ENCODE peak calls at places on chromosomes 11 and 22, in nine cellular contexts. K, S, H, R, E, G, O, B and W are unnamed samples. For H3K9me3, the result is how much of the 10 kb centered on the place peaks cover.

GRCh38 chr11:121687961-121688566 is 235.3 kb upstream of the SORL1-AS1 start:
- DNase-seq in R (peak), B (no peak), G (no peak), K (no peak), S (no peak), O (no peak), E (peak), H (no peak), W (peak)

GRCh38 chr22:41998361-41999261 is at the start of gene WBP2NL:
- DNase-seq in H (peak), G (peak), E (peak), K (peak), S (peak), B (peak), R (peak), O (peak), W (peak)

GRCh38 chr11:33500331-33500730 is 200.3 kb downstream of the C11orf91 start:
- DNase-seq in K (no peak), B (no peak), E (no peak), G (no peak), H (no peak), O (no peak), R (no peak), S (no peak), W (no peak)

GRCh38 chr11:102138677-102139076 is 28.4 kb downstream of the YAP1 start:
- DNase-seq in R (peak), B (no peak), E (no peak), H (no peak), G (no peak), O (no peak), S (no peak), K (no peak), W (no peak)

GRCh38 chr22:25750569-25751173 is 8.7 kb downstream of the MYO18B start:
- DNase-seq in K (no peak), E (no peak), H (no peak), R (peak), S (no peak), B (no peak), G (no peak), O (no peak), W (no peak)

GRCh38 chr22:38467438-38467903 is 425 bp upstream of the KDELR3 start:
- DNase-seq in B (no peak), K (peak), G (no peak), O (peak), S (no peak), R (no peak), E (no peak), H (peak), W (no peak)

GRCh38 chr22:17781319-17782031 is 7.2 kb upstream of the BID start:
- DNase-seq in H (no peak), S (peak), K (peak), G (peak), B (no peak), E (no peak), R (peak), O (no peak), W (peak)

GRCh38 chr11:116234989-116235567 is 537.7 kb downstream of the BUD13 start:
- DNase-seq in O (no peak), E (no peak), S (no peak), R (no peak), H (no peak), G (no peak), B (no peak), K (no peak), W (no peak)

GRCh38 chr11:102794382-102794781 is 3.6 kb downstream of the MMP1 start:
- DNase-seq in E (no peak), B (no peak), H (no peak), O (no peak), K (no peak), S (no peak), R (peak), G (no peak), W (peak)

GRCh38 chr11:95451682-95452081 is 220.7 kb upstream of the SESN3 start:
- DNase-seq in G (no peak), R (peak), S (no peak), E (no peak), K (no peak), B (no peak), H (no peak), O (no peak), W (no peak)

GRCh38 chr11:70158201-70158600 is 44.9 kb upstream of the FADD start:
- DNase-seq in R (peak), G (no peak), H (no peak), K (no peak), S (no peak), B (no peak), O (no peak), E (no peak), W (peak)

GRCh38 chr22:37636186-37636948 is 3.1 kb upstream of the SH3BP1 start:
- DNase-seq in E (no peak), B (no peak), S (no peak), K (peak), H (peak), R (peak), O (no peak), G (no peak), W (peak)

GRCh38 chr11:76524461-76524860 is 79.6 kb downstream of the EMSY start:
- DNase-seq in B (no peak), G (no peak), R (peak), O (no peak), K (no peak), S (no peak), H (no peak), E (no peak), W (no peak)

GRCh38 chr11:13446444-13446843 is 16.6 kb downstream of the BTBD10 start:
- DNase-seq in B (no peak), S (no peak), R (peak), G (no peak), E (no peak), O (no peak), H (no peak), K (no peak), W (no peak)

GRCh38 chr11:2555891-2556290 is 111.1 kb downstream of the KCNQ1 start:
- DNase-seq in K (peak), B (no peak), S (no peak), O (peak), G (peak), H (peak), E (peak), R (no peak), W (no peak)
- H3K9me3 ChIP-seq in K (under half), B (under half), S (under half), O (under half), G (under half), H (under half), E (under half), R (under half), W (under half)

GRCh38 chr11:100925935-100926334 is 203.7 kb downstream of the PGR start:
- DNase-seq in S (no peak), B (no peak), O (no peak), G (no peak), E (no peak), K (no peak), R (peak), H (no peak), W (no peak)
- H3K9me3 ChIP-seq in S (under half), B (under half), O (under half), G (under half), E (under half), K (under half), R (under half), H (under half), W (under half)

GRCh38 chr22:34001701-34002466 is 81.6 kb upstream of the LARGE1 start:
- DNase-seq in E (no peak), K (no peak), S (no peak), G (no peak), B (no peak), R (no peak), H (no peak), O (peak), W (no peak)
- H3K9me3 ChIP-seq in E (under half), K (under half), S (under half), G (under half), B (under half), R (under half), H (half or more), O (under half), W (under half)

GRCh38 chr11:134476435-134477021 is 64.5 kb upstream of the B3GAT1 start:
- DNase-seq in S (no peak), R (no peak), E (no peak), H (no peak), K (no peak), O (no peak), B (no peak), G (no peak), W (peak)
- H3K9me3 ChIP-seq in S (under half), R (under half), E (under half), H (under half), K (under half), O (under half), B (under half), G (under half), W (under half)